ENCODE peak calls at places on chromosomes 7 and 10, in four cellular contexts. One of them, this sample, is unnamed.

GRCh38 chr7:135184254-135184841 is 13.8 kb upstream of the CYREN start:
- DNase-seq in H7: no peak
- DNase-seq in GM23248: no peak
- DNase-seq in aorta: no peak
- DNase-seq in this sample: no peak

GRCh38 chr10:77393821-77394501 is 243.6 kb downstream of the KCNMA1 start:
- DNase-seq in GM23248: no peak
- DNase-seq in H7: no peak
- DNase-seq in aorta: no peak
- DNase-seq in this sample: no peak

GRCh38 chr10:5544216-5544805 is 19.6 kb downstream of the CALML3 start:
- DNase-seq in aorta: no peak
- DNase-seq in GM23248: no peak
- DNase-seq in H7: no peak
- DNase-seq in this sample: no peak

GRCh38 chr7:12771378-12771877 is 84.0 kb downstream of the ARL4A start:
- DNase-seq in H7: no peak
- DNase-seq in aorta: peak; percentile 55
- DNase-seq in GM23248: peak; percentile 33
- DNase-seq in this sample: peak; percentile 71

GRCh38 chr7:41993173-41993867 is 243.7 kb downstream of the GLI3 start:
- DNase-seq in GM23248: peak; percentile 52
- DNase-seq in H7: no peak
- DNase-seq in aorta: no peak
- DNase-seq in this sample: no peak

GRCh38 chr7:149779502-149779805 is 6.1 kb upstream of the ZNF467 start:
- DNase-seq in GM23248: no peak
- DNase-seq in aorta: no peak
- DNase-seq in H7: no peak
- DNase-seq in this sample: peak; percentile 25

GRCh38 chr10:49272251-49273081 is 26.5 kb upstream of the C10orf71 start:
- DNase-seq in H7: no peak
- DNase-seq in aorta: peak; percentile 79
- DNase-seq in GM23248: peak; percentile 87
- DNase-seq in this sample: no peak

GRCh38 chr10:44575601-44576380 is 190.9 kb upstream of the CXCL12 start:
- DNase-seq in H7: no peak
- DNase-seq in aorta: no peak
- DNase-seq in GM23248: no peak
- DNase-seq in this sample: no peak

GRCh38 chr10:129689681-129690080 is 222.6 kb downstream of the MGMT start:
- DNase-seq in H7: no peak
- DNase-seq in GM23248: peak; percentile 45
- DNase-seq in aorta: peak; percentile 38
- DNase-seq in this sample: no peak

GRCh38 chr7:95874541-95875265 is 102.3 kb downstream of the DYNC1I1 start:
- DNase-seq in H7: no peak
- DNase-seq in aorta: no peak
- DNase-seq in GM23248: no peak
- DNase-seq in this sample: no peak

GRCh38 chr7:96084880-96085551 is 236.9 kb downstream of the SLC25A13 start:
- DNase-seq in aorta: no peak
- DNase-seq in GM23248: peak; percentile 68
- DNase-seq in H7: no peak
- DNase-seq in this sample: no peak

GRCh38 chr10:132558516-132559413 is 21.2 kb downstream of the INPP5A start:
- DNase-seq in GM23248: no peak
- DNase-seq in H7: peak; percentile 78
- DNase-seq in aorta: peak; percentile 32
- DNase-seq in this sample: no peak

GRCh38 chr7:57769131-57769530 is 319.2 kb downstream of the ZNF716 start:
- DNase-seq in aorta: no peak
- DNase-seq in GM23248: no peak
- DNase-seq in H7: no peak
- DNase-seq in this sample: no peak

GRCh38 chr10:92125169-92125543 is 165.7 kb downstream of the CPEB3 start:
- DNase-seq in GM23248: no peak
- DNase-seq in aorta: no peak
- DNase-seq in H7: no peak
- DNase-seq in this sample: no peak

GRCh38 chr7:137772748-137773147 is 74.0 kb downstream of the DGKI start:
- DNase-seq in H7: no peak
- DNase-seq in aorta: no peak
- DNase-seq in GM23248: peak; percentile 92
- DNase-seq in this sample: no peak

GRCh38 chr10:50541317-50541716 is 82.4 kb downstream of the SGMS1 start:
- DNase-seq in aorta: no peak
- DNase-seq in GM23248: no peak
- DNase-seq in H7: no peak
- DNase-seq in this sample: no peak

GRCh38 chr7:78441737-78442136 is 643.2 kb downstream of the PHTF2 start:
- DNase-seq in H7: no peak
- DNase-seq in GM23248: no peak
- DNase-seq in aorta: no peak
- DNase-seq in this sample: no peak

GRCh38 chr7:156178214-156178613 is 366.0 kb upstream of the SHH start:
- DNase-seq in H7: peak; percentile 48
- DNase-seq in GM23248: no peak
- DNase-seq in aorta: no peak
- DNase-seq in this sample: no peak

GRCh38 chr7:134084488-134085144 is 42.5 kb upstream of the LRGUK start:
- DNase-seq in aorta: no peak
- DNase-seq in H7: no peak
- DNase-seq in GM23248: peak; percentile 21
- DNase-seq in this sample: no peak

GRCh38 chr7:112298543-112299100 is 92.1 kb downstream of the ZNF277 start:
- DNase-seq in H7: no peak
- DNase-seq in aorta: no peak
- DNase-seq in GM23248: no peak
- DNase-seq in this sample: no peak

GRCh38 chr7:84070101-84070500 is 124.5 kb downstream of the SEMA3A start:
- DNase-seq in aorta: no peak
- DNase-seq in H7: no peak
- DNase-seq in GM23248: no peak
- DNase-seq in this sample: no peak

GRCh38 chr7:93949468-93949867 is 27.9 kb downstream of the GNG11 start:
- DNase-seq in H7: no peak
- DNase-seq in GM23248: peak; percentile 94
- DNase-seq in aorta: no peak
- DNase-seq in this sample: no peak

GRCh38 chr7:18437086-18437485 is 58.5 kb upstream of the HDAC9 start:
- DNase-seq in H7: no peak
- DNase-seq in GM23248: no peak
- DNase-seq in aorta: no peak
- DNase-seq in this sample: no peak

GRCh38 chr7:132516042-132516840 is 60.0 kb downstream of the PLXNA4 start:
- DNase-seq in H7: no peak
- DNase-seq in GM23248: peak; percentile 57
- DNase-seq in aorta: no peak
- DNase-seq in this sample: no peak

GRCh38 chr7:80151274-80151665 is 16.6 kb downstream of the GNAI1 start:
- DNase-seq in GM23248: peak; percentile 76
- DNase-seq in aorta: no peak
- DNase-seq in H7: no peak
- DNase-seq in this sample: no peak

GRCh38 chr10:13758302-13758701 is 171.5 kb downstream of the PRPF18 start:
- DNase-seq in H7: no peak
- DNase-seq in GM23248: peak; percentile 32
- DNase-seq in aorta: no peak
- DNase-seq in this sample: no peak

DNA sequence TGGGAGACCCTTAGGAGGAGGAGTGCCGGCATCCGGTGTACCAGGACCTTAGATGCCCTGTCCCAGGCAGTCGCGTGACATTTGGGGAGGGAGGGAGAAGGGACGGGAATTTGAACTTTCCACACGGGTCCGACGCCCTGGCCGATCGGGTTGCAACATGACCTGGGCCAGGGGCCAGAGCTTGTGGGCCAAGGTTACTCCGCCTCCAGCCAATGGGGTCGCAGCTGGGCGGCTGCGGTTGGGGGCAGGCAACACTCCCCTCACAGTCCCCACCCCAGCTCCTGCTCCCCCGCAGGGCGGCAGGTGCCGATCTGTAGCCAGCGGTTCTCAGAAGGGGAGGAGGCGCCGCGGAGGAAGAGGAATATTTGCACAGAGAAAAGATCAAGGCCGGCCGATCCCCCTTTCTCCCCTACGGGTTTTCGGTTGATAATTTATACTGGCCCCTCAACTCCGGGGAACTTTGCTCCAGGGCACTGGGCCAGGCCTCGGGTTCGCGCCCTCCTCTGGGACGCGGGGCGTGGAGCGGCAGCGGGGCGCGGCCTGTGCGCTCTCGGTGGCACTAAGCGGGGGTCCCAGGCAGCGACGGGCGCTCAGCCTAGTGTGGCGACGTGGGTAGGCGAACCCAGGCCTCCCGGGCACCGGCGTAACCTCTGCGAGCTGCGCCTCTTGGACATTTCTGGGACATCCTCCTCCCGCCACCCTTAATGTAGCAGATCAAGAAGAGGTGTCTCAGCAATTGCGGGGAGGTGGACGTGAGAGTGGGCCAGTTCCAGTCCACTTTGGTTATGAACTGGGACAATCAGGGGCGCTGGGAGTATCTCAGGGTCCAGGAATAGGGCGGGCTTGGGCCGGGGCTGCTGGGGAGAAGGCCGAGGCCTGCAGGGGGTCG is 1.2 kb downstream of the MLXIPL start:
- DNase-seq in aorta: no peak
- DNase-seq in GM23248: peak; percentile 36
- DNase-seq in H7: peak; percentile 96
- DNase-seq in this sample: peak; percentile 61
- H3K4me3 ChIP-seq in aorta: no peak overlapping the region
- H3K4me3 ChIP-seq in GM23248: peak overlapping the region; percentile 32
- H3K4me3 ChIP-seq in H7: peak overlapping the region; percentile 80
- H3K4me3 ChIP-seq in this sample: no peak overlapping the region

GRCh38 chr10:60310746-60311145 is 78.9 kb downstream of the ANK3 start:
- DNase-seq in H7: no peak
- DNase-seq in GM23248: no peak
- DNase-seq in aorta: no peak
- DNase-seq in this sample: no peak
- H3K4me3 ChIP-seq in H7: no peak overlapping the region
- H3K4me3 ChIP-seq in GM23248: no peak overlapping the region
- H3K4me3 ChIP-seq in aorta: no peak overlapping the region
- H3K4me3 ChIP-seq in this sample: no peak overlapping the region

DNA sequence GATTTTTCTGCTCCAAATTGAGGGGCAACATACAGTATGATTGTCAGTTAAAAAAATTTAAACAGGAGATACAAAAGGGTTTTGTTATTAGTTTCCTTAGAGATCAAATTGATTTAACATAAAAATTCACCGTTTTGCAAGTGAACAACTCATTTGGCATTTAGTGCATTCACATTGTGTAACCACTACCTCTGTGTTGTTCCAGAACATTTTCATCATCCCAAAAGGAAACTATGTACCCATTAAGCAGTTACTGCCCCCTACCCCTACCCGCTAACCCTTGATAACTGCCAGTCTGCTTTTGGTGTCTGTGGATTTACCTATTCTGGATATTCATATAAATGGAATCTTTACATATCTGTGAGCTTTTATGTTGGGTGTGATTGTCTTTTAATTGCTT is 3.1 kb downstream of the ZRANB1 start:
- DNase-seq in GM23248: peak; percentile 79
- DNase-seq in aorta: no peak
- DNase-seq in H7: no peak
- DNase-seq in this sample: no peak
- H3K4me3 ChIP-seq in GM23248: peak overlapping the region; percentile 32
- H3K4me3 ChIP-seq in aorta: no peak overlapping the region
- H3K4me3 ChIP-seq in H7: no peak overlapping the region
- H3K4me3 ChIP-seq in this sample: no peak overlapping the region

GRCh38 chr10:102398172-102399020 is 2.9 kb downstream of the NFKB2 start:
- DNase-seq in aorta: no peak
- DNase-seq in GM23248: no peak
- DNase-seq in H7: peak; percentile 54
- DNase-seq in this sample: no peak
- H3K4me3 ChIP-seq in aorta: no peak overlapping the region
- H3K4me3 ChIP-seq in GM23248: peak overlapping the region; percentile 73
- H3K4me3 ChIP-seq in H7: no peak overlapping the region
- H3K4me3 ChIP-seq in this sample: no peak overlapping the region

GRCh38 chr7:55309040-55309991 is 55.8 kb upstream of the LANCL2 start:
- DNase-seq in GM23248: no peak
- DNase-seq in aorta: peak; percentile 50
- DNase-seq in H7: no peak
- DNase-seq in this sample: peak; percentile 7
- H3K4me3 ChIP-seq in GM23248: no peak overlapping the region
- H3K4me3 ChIP-seq in aorta: no peak overlapping the region
- H3K4me3 ChIP-seq in H7: no peak overlapping the region
- H3K4me3 ChIP-seq in this sample: no peak overlapping the region

GRCh38 chr10:24382596-24382978 is 173.6 kb downstream of the KIAA1217 start:
- DNase-seq in aorta: no peak
- DNase-seq in GM23248: no peak
- DNase-seq in H7: no peak
- DNase-seq in this sample: no peak
- H3K4me3 ChIP-seq in aorta: no peak overlapping the region
- H3K4me3 ChIP-seq in GM23248: no peak overlapping the region
- H3K4me3 ChIP-seq in H7: no peak overlapping the region
- H3K4me3 ChIP-seq in this sample: no peak overlapping the region

DNA sequence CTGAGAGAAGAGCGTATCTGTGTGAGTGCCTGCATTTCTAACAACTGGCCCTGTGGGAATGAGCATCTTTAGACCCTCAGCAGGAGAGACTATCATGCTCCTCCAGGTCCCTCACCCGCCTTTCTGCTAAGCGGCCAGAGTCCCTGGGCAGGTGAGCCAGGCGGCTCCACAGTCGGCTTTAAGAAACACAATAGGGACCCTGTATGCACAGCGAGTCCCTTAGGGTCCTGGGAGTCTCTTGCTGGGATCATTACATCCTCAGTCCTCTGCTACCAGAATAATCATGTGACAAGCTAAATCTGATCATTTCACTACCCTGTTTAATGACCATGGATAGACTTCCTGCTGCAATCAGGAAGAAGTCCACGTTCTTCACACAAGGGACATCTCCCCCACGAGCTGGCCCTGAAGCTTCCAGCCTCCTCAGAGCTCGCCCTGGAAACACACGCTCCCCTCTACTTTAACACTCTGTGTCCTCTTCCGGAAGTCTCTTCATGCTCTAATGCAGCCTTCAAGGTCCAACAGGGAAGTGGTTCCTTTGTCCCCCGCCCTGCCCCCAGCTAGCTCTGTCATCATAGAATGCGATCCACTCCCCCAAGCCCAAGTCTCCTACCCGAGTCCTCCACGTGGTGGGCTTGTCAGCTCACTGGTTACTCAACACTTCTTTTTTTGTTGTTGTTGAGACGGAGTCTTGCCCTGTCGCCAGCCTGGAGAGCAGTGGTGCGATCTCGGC is 101.6 kb downstream of the RNF216 start:
- DNase-seq in GM23248: no peak
- DNase-seq in aorta: peak; percentile 88
- DNase-seq in H7: no peak
- DNase-seq in this sample: peak; percentile 65
- H3K4me3 ChIP-seq in GM23248: no peak overlapping the region
- H3K4me3 ChIP-seq in aorta: no peak overlapping the region
- H3K4me3 ChIP-seq in H7: no peak overlapping the region
- H3K4me3 ChIP-seq in this sample: no peak overlapping the region

DNA sequence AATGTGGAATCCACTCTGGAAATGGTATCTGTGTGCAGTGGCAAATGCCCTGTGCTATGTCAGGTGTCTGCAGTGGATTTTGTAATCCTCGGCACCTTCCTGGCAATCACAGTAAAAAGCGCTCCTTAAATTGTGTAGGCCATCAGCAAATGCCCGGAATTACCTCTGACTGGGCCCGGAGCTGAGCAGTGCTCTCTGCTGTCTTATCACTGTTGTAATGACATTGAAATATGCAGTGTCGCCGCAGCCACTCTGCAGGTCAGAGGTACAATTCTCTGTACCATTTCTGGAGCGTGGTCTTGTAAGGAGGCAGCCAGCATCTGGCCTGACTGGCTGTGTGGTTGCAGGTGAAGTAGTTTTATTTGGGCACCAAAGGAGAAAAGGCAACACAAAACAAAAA is 416.4 kb upstream of the MKI67 start:
- DNase-seq in aorta: no peak
- DNase-seq in GM23248: no peak
- DNase-seq in H7: no peak
- DNase-seq in this sample: no peak
- H3K4me3 ChIP-seq in aorta: no peak overlapping the region
- H3K4me3 ChIP-seq in GM23248: no peak overlapping the region
- H3K4me3 ChIP-seq in H7: no peak overlapping the region
- H3K4me3 ChIP-seq in this sample: no peak overlapping the region

This sample was measured in mucosa of descending colon.